ENCODE peak calls at places on chromosomes 7 and 10, in seven cellular contexts. O is amygdala, L is colonic mucosa, W is NCI-H510A treated with DMSO at 0.1 percent for 48 hours, S is EL, F is stromal cell of bone marrow, M is NCI-H1092 treated with DMSO at 0.1 percent for 48 hours. Q is an unnamed sample.

GRCh38 chr7:141663081-141663510 is 38.9 kb downstream of the DENND11 start:
- DNase-seq in O (no peak), L (peak; percentile 75), W (no peak), S (no peak), F (no peak), M (no peak), Q (no peak)

GRCh38 chr7:21908746-21909145 is 37.0 kb downstream of the CDCA7L start:
- DNase-seq in O (no peak), L (no peak), W (no peak), S (no peak), F (no peak), M (no peak), Q (no peak)

GRCh38 chr10:35027567-35027966 is 62.6 kb downstream of the CUL2 start:
- DNase-seq in O (no peak), L (no peak), W (no peak), S (peak; percentile 29), F (peak; percentile 13), M (no peak), Q (peak; percentile 50)

GRCh38 chr10:72375585-72375984 is 20.9 kb upstream of the DNAJB12 start:
- DNase-seq in O (no peak), L (no peak), W (no peak), S (no peak), F (no peak), M (no peak), Q (no peak)

GRCh38 chr7:53811555-53812079 is 730.6 kb upstream of the VSTM2A start:
- DNase-seq in O (no peak), L (no peak), W (peak; percentile 97), S (no peak), F (no peak), M (no peak), Q (no peak)

GRCh38 chr10:5343561-5343960 is 21.2 kb upstream of the UCN3 start:
- DNase-seq in O (no peak), L (no peak), W (no peak), S (peak; percentile 20), F (peak; percentile 13), M (no peak), Q (peak; percentile 8)

GRCh38 chr7:107958764-107959526 is 44.0 kb downstream of the LAMB1 start:
- DNase-seq in O (no peak), L (no peak), W (no peak), S (peak; percentile 64), F (peak; percentile 92), M (no peak), Q (peak; percentile 79)

GRCh38 chr7:54961391-54961790 is 57.4 kb upstream of the EGFR start:
- DNase-seq in O (no peak), L (no peak), W (no peak), S (no peak), F (no peak), M (no peak), Q (no peak)

GRCh38 chr7:19269301-19269700 is 124.1 kb upstream of the FERD3L start:
- DNase-seq in O (no peak), L (no peak), W (no peak), S (peak; percentile 17), F (no peak), M (no peak), Q (no peak)

GRCh38 chr7:143042821-143043271 is 9.3 kb upstream of the OR6V1 start:
- DNase-seq in O (no peak), L (no peak), W (no peak), S (peak; percentile 4), F (no peak), M (no peak), Q (no peak)

GRCh38 chr7:116180302-116180701 is 30.0 kb upstream of the TES start:
- DNase-seq in O (no peak), L (no peak), W (peak; percentile 41), S (peak; percentile 58), F (no peak), M (peak; percentile 36), Q (peak; percentile 73)

GRCh38 chr10:75542902-75543301 is 111.5 kb downstream of the LRMDA start:
- DNase-seq in O (no peak), L (peak; percentile 27), W (no peak), S (peak; percentile 5), F (peak; percentile 93), M (no peak), Q (peak; percentile 56)

GRCh38 chr10:45581497-45582385 is 90.8 kb downstream of the ZFAND4 start:
- DNase-seq in O (no peak), L (no peak), W (no peak), S (no peak), F (peak; percentile 28), M (no peak), Q (no peak)

GRCh38 chr7:157490465-157490912 is 153.7 kb downstream of the DNAJB6 start:
- DNase-seq in O (no peak), L (no peak), W (no peak), S (peak; percentile 59), F (no peak), M (no peak), Q (peak; percentile 68)

GRCh38 chr7:111274882-111275281 is 184.0 kb downstream of the LRRN3 start:
- DNase-seq in O (no peak), L (no peak), W (no peak), S (peak; percentile 15), F (no peak), M (no peak), Q (peak; percentile 22)

GRCh38 chr10:73588656-73589055 is 2.5 kb downstream of the USP54 start:
- DNase-seq in O (no peak), L (no peak), W (no peak), S (no peak), F (no peak), M (no peak), Q (no peak)

GRCh38 chr7:138000081-138000701 is 1.7 kb downstream of the CREB3L2 start:
- DNase-seq in O (no peak), L (peak; percentile 53), W (no peak), S (peak; percentile 98), F (peak; percentile 87), M (no peak), Q (peak; percentile 98)

GRCh38 chr7:97418312-97418711 is 300.8 kb downstream of the SDHAF3 start:
- DNase-seq in O (no peak), L (no peak), W (no peak), S (peak; percentile 1), F (no peak), M (no peak), Q (no peak)

GRCh38 chr7:139776486-139777303 is 1.1 kb downstream of the HIPK2 start:
- DNase-seq in O (no peak), L (peak; percentile 47), W (peak; percentile 34), S (peak; percentile 65), F (no peak), M (peak; percentile 77), Q (peak; percentile 76)

Q was measured in astrocyte of the spinal cord.